ENCODE peak calls at places on chromosomes 4 and X, in five cellular contexts. One of them, this sample, is unnamed. For H3K36me3, the result is how much of the 10 kb centered on the place peaks cover.

GRCh38 chr4:82721819-82722423 is 76.7 kb downstream of the SCD5 start:
- DNase-seq in GM06990: peak
- DNase-seq in CD8-positive, alpha-beta memory T cell: no peak
- DNase-seq in upper lobe of right lung: no peak
- DNase-seq in ovary: no peak
- DNase-seq in this sample: peak

GRCh38 chr4:164700471-164700870 is 53.5 kb upstream of the SMIM31 start:
- DNase-seq in GM06990: peak
- DNase-seq in CD8-positive, alpha-beta memory T cell: no peak
- DNase-seq in upper lobe of right lung: no peak
- DNase-seq in ovary: no peak
- DNase-seq in this sample: no peak

GRCh38 chr4:143768007-143768591 is 67.6 kb upstream of the FREM3 start:
- DNase-seq in GM06990: no peak
- DNase-seq in CD8-positive, alpha-beta memory T cell: no peak
- DNase-seq in upper lobe of right lung: no peak
- DNase-seq in ovary: no peak
- DNase-seq in this sample: no peak

GRCh38 chrX:72712094-72712755 is 1.9 kb downstream of the PHKA1 start:
- DNase-seq in GM06990: no peak
- DNase-seq in CD8-positive, alpha-beta memory T cell: no peak
- DNase-seq in upper lobe of right lung: no peak
- DNase-seq in ovary: no peak
- DNase-seq in this sample: peak

GRCh38 chr4:112546476-112546875 is 30.5 kb upstream of the NEUROG2 start:
- DNase-seq in GM06990: no peak
- DNase-seq in CD8-positive, alpha-beta memory T cell: no peak
- DNase-seq in upper lobe of right lung: no peak
- DNase-seq in ovary: no peak
- DNase-seq in this sample: no peak

GRCh38 chrX:17563515-17563914 is 173.8 kb upstream of the SCML1 start:
- DNase-seq in GM06990: no peak
- DNase-seq in CD8-positive, alpha-beta memory T cell: no peak
- DNase-seq in upper lobe of right lung: no peak
- DNase-seq in ovary: no peak
- DNase-seq in this sample: no peak

GRCh38 chr4:56727150-56727549 is 46.1 kb upstream of the HOPX start:
- DNase-seq in GM06990: no peak
- DNase-seq in CD8-positive, alpha-beta memory T cell: no peak
- DNase-seq in upper lobe of right lung: no peak
- DNase-seq in ovary: no peak
- DNase-seq in this sample: no peak

GRCh38 chr4:106048250-106048931 is 153.1 kb downstream of the NPNT start:
- DNase-seq in GM06990: no peak
- DNase-seq in CD8-positive, alpha-beta memory T cell: no peak
- DNase-seq in upper lobe of right lung: no peak
- DNase-seq in ovary: no peak
- DNase-seq in this sample: no peak

GRCh38 chr4:110632506-110633357 is 9.9 kb upstream of the PITX2 start:
- DNase-seq in GM06990: no peak
- DNase-seq in CD8-positive, alpha-beta memory T cell: no peak
- DNase-seq in upper lobe of right lung: no peak
- DNase-seq in ovary: no peak
- DNase-seq in this sample: no peak

GRCh38 chr4:179307297-179308136 is 1865.3 kb upstream of the AGA start:
- DNase-seq in GM06990: no peak
- DNase-seq in CD8-positive, alpha-beta memory T cell: no peak
- DNase-seq in upper lobe of right lung: no peak
- DNase-seq in ovary: no peak
- DNase-seq in this sample: peak

GRCh38 chrX:20506739-20507138 is 240.0 kb upstream of the RPS6KA3 start:
- DNase-seq in GM06990: no peak
- DNase-seq in CD8-positive, alpha-beta memory T cell: no peak
- DNase-seq in upper lobe of right lung: no peak
- DNase-seq in ovary: no peak
- DNase-seq in this sample: no peak

DNA sequence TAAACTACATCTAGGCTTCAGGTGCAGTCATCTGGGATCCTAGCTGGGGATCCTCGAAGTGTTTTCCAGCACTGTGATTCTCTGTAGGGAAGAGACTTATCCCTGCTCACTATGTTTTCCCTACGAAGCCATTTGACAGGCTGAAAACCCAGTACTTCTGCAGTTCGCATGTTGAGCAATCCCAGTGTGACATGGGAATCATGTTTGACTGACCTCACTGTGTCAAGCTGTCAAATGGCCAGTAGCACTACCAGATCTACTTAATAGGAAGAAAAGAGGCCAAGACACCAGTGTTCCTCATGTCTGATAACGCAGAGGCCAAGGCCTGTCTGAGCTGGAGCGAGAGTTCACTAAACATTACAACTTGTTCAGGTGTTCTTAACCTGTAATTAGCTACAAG is 100.6 kb downstream of the CDS1 start:
- DNase-seq in GM06990: no peak
- DNase-seq in CD8-positive, alpha-beta memory T cell: no peak
- DNase-seq in upper lobe of right lung: no peak
- DNase-seq in ovary: no peak
- DNase-seq in this sample: no peak
- H3K36me3 ChIP-seq in GM06990: under half
- H3K36me3 ChIP-seq in CD8-positive, alpha-beta memory T cell: under half
- H3K36me3 ChIP-seq in upper lobe of right lung: half or more
- H3K36me3 ChIP-seq in ovary: under half
- H3K36me3 ChIP-seq in this sample: under half

DNA sequence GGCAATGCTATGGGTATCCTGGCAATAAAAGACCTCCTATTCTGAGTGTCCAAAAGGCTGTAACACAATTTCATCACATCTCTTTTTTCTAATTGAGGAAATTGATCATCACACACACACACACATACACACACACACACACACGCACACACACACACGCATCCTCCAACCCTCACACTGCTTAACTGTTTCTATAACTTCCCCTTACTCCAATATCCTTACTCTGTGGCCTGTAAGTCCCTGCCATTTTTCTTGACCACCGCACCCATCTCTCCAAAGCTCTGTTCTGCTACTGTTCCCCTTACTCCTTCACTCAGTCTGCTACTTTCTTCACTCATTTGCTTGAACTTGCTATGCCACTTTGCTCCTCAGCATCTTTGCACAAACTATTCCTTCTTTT is 115.6 kb downstream of the AMELX start:
- DNase-seq in GM06990: no peak
- DNase-seq in CD8-positive, alpha-beta memory T cell: no peak
- DNase-seq in upper lobe of right lung: no peak
- DNase-seq in ovary: no peak
- DNase-seq in this sample: no peak
- H3K36me3 ChIP-seq in GM06990: under half
- H3K36me3 ChIP-seq in CD8-positive, alpha-beta memory T cell: under half
- H3K36me3 ChIP-seq in upper lobe of right lung: under half
- H3K36me3 ChIP-seq in ovary: under half
- H3K36me3 ChIP-seq in this sample: under half

GRCh38 chrX:154534526-154535322 is 11.9 kb downstream of the G6PD start:
- DNase-seq in GM06990: peak
- DNase-seq in CD8-positive, alpha-beta memory T cell: peak
- DNase-seq in upper lobe of right lung: peak
- DNase-seq in ovary: peak
- DNase-seq in this sample: peak
- H3K36me3 ChIP-seq in GM06990: under half
- H3K36me3 ChIP-seq in CD8-positive, alpha-beta memory T cell: under half
- H3K36me3 ChIP-seq in upper lobe of right lung: under half
- H3K36me3 ChIP-seq in ovary: under half
- H3K36me3 ChIP-seq in this sample: under half

GRCh38 chr4:2487632-2488031 is 18.7 kb downstream of the RNF4 start:
- DNase-seq in GM06990: no peak
- DNase-seq in CD8-positive, alpha-beta memory T cell: no peak
- DNase-seq in upper lobe of right lung: no peak
- DNase-seq in ovary: no peak
- DNase-seq in this sample: peak

GRCh38 chr4:2489841-2490552 is 21.1 kb downstream of the RNF4 start:
- DNase-seq in GM06990: no peak
- DNase-seq in CD8-positive, alpha-beta memory T cell: no peak
- DNase-seq in upper lobe of right lung: no peak
- DNase-seq in ovary: no peak
- DNase-seq in this sample: no peak

GRCh38 chr4:2492970-2493369 is 24.1 kb downstream of the RNF4 start:
- DNase-seq in GM06990: no peak
- DNase-seq in CD8-positive, alpha-beta memory T cell: no peak
- DNase-seq in upper lobe of right lung: no peak
- DNase-seq in ovary: no peak
- DNase-seq in this sample: no peak

GRCh38 chr4:2486981-2487380 is 18.1 kb downstream of the RNF4 start:
- DNase-seq in GM06990: no peak
- DNase-seq in CD8-positive, alpha-beta memory T cell: no peak
- DNase-seq in upper lobe of right lung: no peak
- DNase-seq in ovary: no peak
- DNase-seq in this sample: no peak

GRCh38 chr4:2489081-2489805 is 20.3 kb downstream of the RNF4 start:
- DNase-seq in GM06990: no peak
- DNase-seq in CD8-positive, alpha-beta memory T cell: no peak
- DNase-seq in upper lobe of right lung: no peak
- DNase-seq in ovary: no peak
- DNase-seq in this sample: no peak
- H3K36me3 ChIP-seq in GM06990: under half
- H3K36me3 ChIP-seq in CD8-positive, alpha-beta memory T cell: under half
- H3K36me3 ChIP-seq in upper lobe of right lung: under half
- H3K36me3 ChIP-seq in ovary: under half
- H3K36me3 ChIP-seq in this sample: under half

GRCh38 chr4:3226944-3227343 is 22.0 kb upstream of the MSANTD1 start:
- DNase-seq in GM06990: no peak
- DNase-seq in CD8-positive, alpha-beta memory T cell: peak
- DNase-seq in upper lobe of right lung: peak
- DNase-seq in ovary: no peak
- DNase-seq in this sample: no peak

GRCh38 chr4:3229328-3229727 is 19.6 kb upstream of the MSANTD1 start:
- DNase-seq in GM06990: no peak
- DNase-seq in CD8-positive, alpha-beta memory T cell: no peak
- DNase-seq in upper lobe of right lung: no peak
- DNase-seq in ovary: no peak
- DNase-seq in this sample: no peak

GRCh38 chr4:3226467-3226866 is 22.5 kb upstream of the MSANTD1 start:
- DNase-seq in GM06990: no peak
- DNase-seq in CD8-positive, alpha-beta memory T cell: peak
- DNase-seq in upper lobe of right lung: peak
- DNase-seq in ovary: no peak
- DNase-seq in this sample: peak

GRCh38 chr4:3228881-3229280 is 20.1 kb upstream of the MSANTD1 start:
- DNase-seq in GM06990: no peak
- DNase-seq in CD8-positive, alpha-beta memory T cell: peak
- DNase-seq in upper lobe of right lung: no peak
- DNase-seq in ovary: no peak
- DNase-seq in this sample: no peak

GRCh38 chr4:3227878-3228675 is 20.9 kb upstream of the MSANTD1 start:
- DNase-seq in GM06990: no peak
- DNase-seq in CD8-positive, alpha-beta memory T cell: peak
- DNase-seq in upper lobe of right lung: peak
- DNase-seq in ovary: no peak
- DNase-seq in this sample: no peak
- H3K36me3 ChIP-seq in GM06990: half or more
- H3K36me3 ChIP-seq in CD8-positive, alpha-beta memory T cell: half or more
- H3K36me3 ChIP-seq in upper lobe of right lung: half or more
- H3K36me3 ChIP-seq in ovary: under half
- H3K36me3 ChIP-seq in this sample: under half

DNA sequence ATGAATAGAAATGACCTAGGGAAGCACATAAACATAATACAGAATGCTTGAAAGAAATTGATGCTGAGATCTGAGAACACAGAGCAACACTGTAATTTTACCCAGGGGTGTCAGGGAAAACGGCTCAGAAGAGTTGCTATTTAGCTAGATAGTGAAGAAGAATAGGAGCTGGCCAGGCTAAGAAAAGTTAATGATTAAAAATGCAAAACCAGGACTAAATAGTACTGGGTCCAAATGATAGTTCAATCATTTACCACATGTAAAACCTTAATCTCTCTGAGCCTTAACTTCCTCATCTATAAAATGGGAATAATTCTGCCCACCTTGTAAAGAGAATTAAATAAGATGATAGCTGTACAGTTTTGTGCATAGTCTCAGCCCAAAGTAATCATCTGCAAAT is 97.1 kb downstream of the PARM1 start:
- DNase-seq in GM06990: no peak
- DNase-seq in CD8-positive, alpha-beta memory T cell: no peak
- DNase-seq in upper lobe of right lung: no peak
- DNase-seq in ovary: no peak
- DNase-seq in this sample: no peak
- H3K36me3 ChIP-seq in GM06990: under half
- H3K36me3 ChIP-seq in CD8-positive, alpha-beta memory T cell: under half
- H3K36me3 ChIP-seq in upper lobe of right lung: under half
- H3K36me3 ChIP-seq in ovary: under half
- H3K36me3 ChIP-seq in this sample: under half

GRCh38 chrX:67436867-67437266 is 107.0 kb upstream of the AR start:
- DNase-seq in GM06990: no peak
- DNase-seq in CD8-positive, alpha-beta memory T cell: no peak
- DNase-seq in upper lobe of right lung: no peak
- DNase-seq in ovary: no peak
- DNase-seq in this sample: no peak
- H3K36me3 ChIP-seq in GM06990: under half
- H3K36me3 ChIP-seq in CD8-positive, alpha-beta memory T cell: under half
- H3K36me3 ChIP-seq in upper lobe of right lung: under half
- H3K36me3 ChIP-seq in ovary: under half
- H3K36me3 ChIP-seq in this sample: under half

This sample was measured in MM.1S.